ENCODE peak calls at places on chromosomes 7 and 10, in five cellular contexts. Q is neuronal stem cell, A is mesenchymal stem cell, S is mesendoderm, H is IMR-90. Y is an unnamed sample.

GRCh38 chr7:102089175-102090098 is 197.2 kb upstream of the SH2B2 start:
- DNase-seq in S (no peak), H (no peak), A (peak; percentile 9), Q (no peak), Y (peak; percentile 42)

GRCh38 chr10:86003201-86003621 is 363.4 kb downstream of the GRID1 start:
- DNase-seq in H (no peak), A (no peak), Q (no peak), S (no peak), Y (no peak)

GRCh38 chr7:66296001-66296521 is 90.9 kb downstream of the TPST1 start:
- DNase-seq in A (peak; percentile 76), S (no peak), Q (no peak), H (peak; percentile 81), Y (no peak)

GRCh38 chr7:132472463-132473120 is 103.7 kb downstream of the PLXNA4 start:
- DNase-seq in H (no peak), A (peak; percentile 56), S (peak; percentile 77), Q (no peak), Y (no peak)

GRCh38 chr10:11197266-11197712 is 179.6 kb downstream of the CELF2 start:
- DNase-seq in Q (no peak), A (peak; percentile 6), H (no peak), S (no peak), Y (no peak)

GRCh38 chr7:135650831-135651573 is 11.3 kb upstream of the STMP1 start:
- DNase-seq in H (peak; percentile 67), A (peak; percentile 91), Q (no peak), S (peak; percentile 76), Y (no peak)

GRCh38 chr10:75597691-75598455 is 166.4 kb downstream of the LRMDA start:
- DNase-seq in S (no peak), Q (no peak), H (no peak), A (no peak), Y (no peak)

GRCh38 chr10:28095791-28096367 is 97.0 kb upstream of the ODAD2 start:
- DNase-seq in H (no peak), S (no peak), Q (no peak), A (no peak), Y (no peak)

GRCh38 chr7:55533050-55533728 is 39.1 kb downstream of the VOPP1 start:
- DNase-seq in Q (no peak), S (no peak), A (peak; percentile 82), H (peak; percentile 86), Y (no peak)

GRCh38 chr10:35546824-35547225 is 58.3 kb upstream of the GJD4 start:
- DNase-seq in Q (no peak), S (peak; percentile 55), A (peak; percentile 18), H (peak; percentile 61), Y (no peak)

GRCh38 chr7:155680864-155681263 is 36.4 kb downstream of the RBM33 start:
- DNase-seq in A (no peak), S (peak; percentile 83), H (no peak), Q (no peak), Y (no peak)
- H2BK5ac ChIP-seq in A (no peak overlapping the region), S (no peak overlapping the region), H (no peak overlapping the region), Q (no peak overlapping the region), Y (no peak overlapping the region)

GRCh38 chr10:26524161-26524831 is 86.2 kb downstream of the APBB1IP start:
- DNase-seq in Q (no peak), S (peak; percentile 95), A (no peak), H (no peak), Y (no peak)
- H2BK5ac ChIP-seq in Q (no peak overlapping the region), S (no peak overlapping the region), A (no peak overlapping the region), H (no peak overlapping the region), Y (no peak overlapping the region)

GRCh38 chr10:3758491-3758970 is 26.5 kb downstream of the KLF6 start:
- DNase-seq in H (no peak), Q (no peak), S (peak; percentile 45), A (no peak), Y (no peak)
- H2BK5ac ChIP-seq in H (no peak overlapping the region), Q (no peak overlapping the region), S (no peak overlapping the region), A (no peak overlapping the region), Y (no peak overlapping the region)

GRCh38 chr7:30796105-30796869 is 25.1 kb downstream of the MINDY4 start:
- DNase-seq in S (no peak), Q (no peak), A (peak; percentile 69), H (peak; percentile 85), Y (no peak)

GRCh38 chr7:30795161-30795943 is 24.1 kb downstream of the MINDY4 start:
- DNase-seq in S (peak; percentile 69), A (no peak), H (no peak), Q (no peak), Y (no peak)

GRCh38 chr7:30799206-30799975 is 28.2 kb downstream of the MINDY4 start:
- DNase-seq in A (peak; percentile 89), S (peak; percentile 60), Q (no peak), H (peak; percentile 93), Y (peak; percentile 27)

GRCh38 chr7:30799976-30800661 is 28.9 kb downstream of the MINDY4 start:
- DNase-seq in Q (no peak), H (no peak), A (peak; percentile 15), S (no peak), Y (peak; percentile 22)

GRCh38 chr7:30797294-30798040 is 26.2 kb downstream of the MINDY4 start:
- DNase-seq in S (no peak), A (peak; percentile 22), Q (no peak), H (no peak), Y (peak; percentile 33)
- H2BK5ac ChIP-seq in S (no peak overlapping the region), A (peak overlapping the region; percentile 57), Q (no peak overlapping the region), H (peak overlapping the region; percentile 88), Y (no peak overlapping the region)

DNA sequence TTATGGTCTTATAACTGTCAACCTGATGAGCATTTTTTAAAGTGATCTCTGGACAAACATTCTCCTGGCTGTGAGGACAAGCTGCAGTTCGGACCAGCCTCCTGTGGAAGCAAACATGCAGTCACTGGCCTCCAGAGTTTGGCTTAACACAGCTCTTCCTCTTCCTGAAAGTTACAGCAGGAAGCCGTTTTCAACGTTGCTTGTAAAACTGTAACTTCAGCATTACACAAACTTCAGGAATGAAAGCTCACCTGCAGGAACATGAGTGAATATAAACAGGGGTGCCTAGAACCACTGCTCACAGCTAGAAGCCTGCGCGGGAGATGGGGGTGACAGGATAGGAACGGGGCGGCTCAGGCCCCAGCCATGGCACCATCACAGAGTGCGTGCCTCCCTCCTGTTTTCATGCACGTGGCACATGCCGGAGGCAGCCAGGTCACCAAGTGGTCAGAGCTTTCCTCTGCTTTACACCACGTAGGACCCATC is 292.9 kb upstream of the PITRM1 start:
- DNase-seq in S (no peak), A (no peak), Q (no peak), H (peak; percentile 15), Y (no peak)
- H2BK5ac ChIP-seq in S (no peak overlapping the region), A (peak overlapping the region; percentile 90), Q (no peak overlapping the region), H (peak overlapping the region; percentile 15), Y (no peak overlapping the region)

GRCh38 chr10:21334891-21335696 is 190.4 kb downstream of the SKIDA1 start:
- DNase-seq in S (peak; percentile 84), H (peak; percentile 90), A (peak; percentile 93), Q (no peak), Y (no peak)
- H2BK5ac ChIP-seq in S (no peak overlapping the region), H (peak overlapping the region; percentile 18), A (peak overlapping the region; percentile 36), Q (no peak overlapping the region), Y (peak overlapping the region; percentile 4)

GRCh38 chr7:2759736-2760097 is 71.7 kb downstream of the AMZ1 start:
- DNase-seq in Q (no peak), A (no peak), H (no peak), S (no peak), Y (no peak)

GRCh38 chr7:2757904-2758672 is 70.1 kb downstream of the AMZ1 start:
- DNase-seq in S (peak; percentile 87), H (peak; percentile 99), Q (no peak), A (peak; percentile 100), Y (no peak)

GRCh38 chr7:2758673-2759603 is 70.9 kb downstream of the AMZ1 start:
- DNase-seq in A (no peak), Q (no peak), H (no peak), S (no peak), Y (no peak)

GRCh38 chr7:2754912-2755311 is 66.9 kb downstream of the AMZ1 start:
- DNase-seq in A (no peak), S (no peak), H (no peak), Q (no peak), Y (no peak)

DNA sequence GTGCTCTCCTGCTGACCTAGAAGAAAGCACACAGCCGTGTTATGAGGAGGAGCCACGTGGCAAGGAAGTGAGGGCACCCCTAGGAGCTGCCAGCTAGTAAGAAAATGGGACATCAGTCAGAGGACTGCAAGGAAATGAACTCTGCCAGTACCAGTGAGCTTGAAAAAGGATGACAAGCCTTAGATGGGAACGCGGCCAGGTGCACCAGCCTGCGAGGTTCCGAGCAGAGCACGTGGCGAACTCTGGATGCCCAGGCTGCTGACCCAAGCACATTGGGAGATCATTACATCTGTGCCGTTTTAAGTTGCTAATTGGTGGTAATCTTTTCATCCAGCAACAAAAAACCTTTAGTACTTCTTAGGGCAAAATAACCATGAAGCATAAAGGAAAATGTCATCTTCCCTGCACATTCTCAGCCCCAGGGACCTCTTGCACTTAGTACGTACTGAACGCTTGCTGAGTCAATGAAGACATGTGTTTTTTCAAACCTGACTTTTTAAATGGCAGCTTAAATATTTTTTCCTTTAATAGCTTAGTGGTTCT is 69.4 kb downstream of the AMZ1 start:
- DNase-seq in H (no peak), S (no peak), A (no peak), Q (no peak), Y (no peak)
- H2BK5ac ChIP-seq in H (peak overlapping the region; percentile 86), S (no peak overlapping the region), A (peak overlapping the region; percentile 46), Q (no peak overlapping the region), Y (peak overlapping the region; percentile 28)

GRCh38 chr7:7428806-7429205 is 106.9 kb downstream of the COL28A1 start:
- DNase-seq in H (peak; percentile 81), S (no peak), A (no peak), Q (no peak), Y (no peak)

GRCh38 chr7:7424151-7424873 is 111.4 kb downstream of the COL28A1 start:
- DNase-seq in H (peak; percentile 67), Q (peak; percentile 36), S (peak; percentile 76), A (peak; percentile 71), Y (peak; percentile 59)

GRCh38 chr7:7425321-7425720 is 110.4 kb downstream of the COL28A1 start:
- DNase-seq in A (no peak), Q (no peak), H (no peak), S (peak; percentile 61), Y (no peak)

GRCh38 chr7:7426686-7427085 is 109.0 kb downstream of the COL28A1 start:
- DNase-seq in Q (no peak), A (no peak), S (no peak), H (no peak), Y (no peak)

GRCh38 chr7:7427363-7427762 is 108.3 kb downstream of the COL28A1 start:
- DNase-seq in H (no peak), Q (no peak), A (no peak), S (no peak), Y (no peak)
- H2BK5ac ChIP-seq in H (no peak overlapping the region), Q (no peak overlapping the region), A (no peak overlapping the region), S (no peak overlapping the region), Y (no peak overlapping the region)

GRCh38 chr10:5413012-5413938 is 918 bp downstream of the NET1 start:
- DNase-seq in Q (peak; percentile 39), A (peak; percentile 75), S (peak; percentile 57), H (peak; percentile 30), Y (peak; percentile 48)

GRCh38 chr10:5406918-5407317 is 2.3 kb upstream of the TUBAL3 start:
- DNase-seq in Q (no peak), A (no peak), H (no peak), S (no peak), Y (no peak)

GRCh38 chr10:5411941-5412276 is 448 bp upstream of the NET1 start:
- DNase-seq in Q (no peak), S (no peak), A (no peak), H (no peak), Y (no peak)

GRCh38 chr10:5416981-5417380 is 4.6 kb downstream of the NET1 start:
- DNase-seq in Q (no peak), S (peak; percentile 58), A (no peak), H (no peak), Y (peak; percentile 58)

GRCh38 chr10:5412277-5412941 is at the start of gene NET1:
- DNase-seq in S (peak; percentile 96), H (peak; percentile 81), A (peak; percentile 89), Q (peak; percentile 89), Y (peak; percentile 95)
- H2BK5ac ChIP-seq in S (no peak within 1 kb of the TSS), H (peak within 1 kb of the TSS; percentile 57), A (no peak within 1 kb of the TSS), Q (peak within 1 kb of the TSS; percentile 82), Y (peak within 1 kb of the TSS; percentile 78)